ENCODE peak calls at places on chromosomes 11 and 22, in nine cellular contexts. J is A549, H is WTC11, W is HepG2, L is HCT116, R is H1, N is K562, Y is endothelial cell of umbilical vein, D is SK-N-SH. I is an unnamed sample.

GRCh38 chr11:47858169-47858543 is 10.0 kb upstream of the NUP160 start:
- DNase-seq in J (peak), H (no peak), W (no peak), L (no peak), R (no peak), N (no peak), Y (peak), D (no peak), I (no peak)

GRCh38 chr11:19237813-19238212 is 2.9 kb downstream of the E2F8 start:
- DNase-seq in J (no peak), H (no peak), W (peak), L (no peak), R (no peak), N (no peak), Y (no peak), D (no peak), I (no peak)

GRCh38 chr11:2150206-2150847 is 10.7 kb downstream of the INS start:
- DNase-seq in J (peak), H (no peak), W (peak), L (peak), R (no peak), N (no peak), Y (peak), D (peak), I (peak)

GRCh38 chr22:50293441-50294318 is 13.8 kb downstream of the PLXNB2 start:
- DNase-seq in J (no peak), H (peak), W (peak), L (no peak), R (peak), N (no peak), Y (peak), D (peak), I (peak)

GRCh38 chr11:111303476-111303875 is 5.1 kb downstream of the POU2AF3 start:
- DNase-seq in J (peak), H (no peak), W (peak), L (no peak), R (no peak), N (no peak), Y (no peak), D (no peak), I (no peak)

GRCh38 chr11:7060828-7061227 is 28.0 kb upstream of the RBMXL2 start:
- DNase-seq in J (no peak), H (no peak), W (no peak), L (no peak), R (no peak), N (no peak), Y (peak), D (no peak), I (no peak)

GRCh38 chr11:115959098-115959497 is 454.9 kb upstream of the CADM1 start:
- DNase-seq in J (no peak), H (no peak), W (peak), L (no peak), R (no peak), N (no peak), Y (no peak), D (peak), I (no peak)

GRCh38 chr11:97290444-97291041 is 900.7 kb downstream of the JRKL start:
- DNase-seq in J (no peak), H (no peak), W (no peak), L (no peak), R (no peak), N (no peak), Y (no peak), D (no peak), I (no peak)

GRCh38 chr22:23566716-23567475 is 13.2 kb downstream of the IGLL1 start:
- DNase-seq in J (no peak), H (no peak), W (no peak), L (no peak), R (no peak), N (no peak), Y (no peak), D (no peak), I (no peak)

GRCh38 chr11:19101803-19102520 is 15.0 kb upstream of the ZDHHC13 start:
- DNase-seq in J (no peak), H (no peak), W (no peak), L (no peak), R (no peak), N (no peak), Y (peak), D (no peak), I (no peak)

GRCh38 chr11:653837-654236 is 16.8 kb downstream of the DRD4 start:
- DNase-seq in J (no peak), H (no peak), W (no peak), L (no peak), R (no peak), N (no peak), Y (no peak), D (no peak), I (no peak)
- TF ChIP-seq MAX in J (no peak), H (no peak), W (no peak), L (no peak), R (no peak), N (no peak), Y (no peak), D (no peak), I (no peak)

DNA sequence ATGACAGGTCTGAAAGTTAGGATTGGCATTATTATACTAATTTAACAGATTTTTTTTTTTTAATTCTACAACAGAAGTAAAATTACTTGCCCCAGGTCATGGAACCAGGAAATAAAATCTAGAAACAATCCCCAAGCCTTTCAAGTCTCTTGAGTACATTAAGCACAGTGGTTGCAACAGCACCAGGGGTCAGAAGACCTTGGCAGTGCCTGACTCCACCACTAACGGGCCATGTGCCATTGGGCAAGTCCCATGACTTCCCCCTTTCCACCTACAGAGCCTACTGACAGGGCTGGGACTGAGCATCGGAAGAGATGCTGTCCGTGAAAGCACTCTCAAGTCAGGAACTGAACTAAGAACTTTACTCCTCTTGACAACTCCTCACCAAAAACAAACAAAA is 98.6 kb upstream of the AKIP1 start:
- DNase-seq in J (no peak), H (no peak), W (peak), L (no peak), R (no peak), N (no peak), Y (no peak), D (no peak), I (peak)
- TF ChIP-seq MAX in J (no peak), H (no peak), W (no peak), L (no peak), R (peak), N (no peak), Y (no peak), D (no peak), I (peak)

GRCh38 chr11:61613051-61613450 is 32.2 kb upstream of the SYT7 start:
- DNase-seq in J (no peak), H (no peak), W (no peak), L (no peak), R (no peak), N (no peak), Y (no peak), D (no peak), I (no peak)
- TF ChIP-seq MAX in J (no peak), H (no peak), W (no peak), L (no peak), R (no peak), N (no peak), Y (no peak), D (no peak), I (no peak)

DNA sequence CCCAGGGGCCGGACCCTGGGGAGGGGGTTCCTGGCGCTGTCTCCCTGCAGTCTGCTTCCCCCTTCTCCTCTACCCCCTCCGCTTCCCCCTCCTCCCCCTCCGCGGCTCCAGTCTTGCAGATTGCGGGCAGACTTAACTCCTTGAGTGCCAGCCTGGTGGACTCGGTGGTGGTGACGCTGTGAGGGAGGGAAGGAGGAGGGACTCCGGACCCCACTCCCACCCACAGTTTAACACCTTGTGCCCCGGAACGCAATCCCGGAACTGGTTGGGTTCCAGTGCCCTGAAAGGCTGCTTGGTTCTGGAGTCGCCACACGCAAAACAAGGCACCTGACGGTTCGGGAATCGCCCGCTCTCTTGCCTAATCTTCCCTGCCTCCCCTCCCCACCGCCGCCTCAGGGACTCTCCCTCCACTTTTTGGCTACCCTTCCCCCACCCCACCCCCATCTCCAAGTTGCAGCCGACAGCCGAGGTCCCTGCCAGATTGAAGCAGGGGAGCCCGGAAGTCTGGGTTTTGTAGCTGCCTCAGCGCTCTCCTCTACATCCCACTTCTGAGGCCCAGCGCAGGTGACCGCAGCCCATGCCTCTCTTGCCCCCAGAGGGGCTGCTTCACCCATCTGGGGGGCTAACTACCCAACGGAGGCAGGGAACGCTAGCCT is 3.9 kb upstream of the BCL9L start:
- DNase-seq in J (peak), H (peak), W (peak), L (peak), R (peak), N (peak), Y (peak), D (peak), I (peak)
- TF ChIP-seq MAX in J (no peak), H (no peak), W (no peak), L (no peak), R (no peak), N (no peak), Y (no peak), D (no peak), I (no peak)

GRCh38 chr22:27512283-27512761 is 289.2 kb downstream of the MN1 start:
- DNase-seq in J (no peak), H (no peak), W (no peak), L (no peak), R (no peak), N (no peak), Y (peak), D (no peak), I (no peak)

GRCh38 chr22:27507066-27507715 is 294.4 kb downstream of the MN1 start:
- DNase-seq in J (no peak), H (no peak), W (no peak), L (no peak), R (no peak), N (no peak), Y (peak), D (no peak), I (no peak)

GRCh38 chr22:27507935-27508504 is 293.5 kb downstream of the MN1 start:
- DNase-seq in J (no peak), H (no peak), W (no peak), L (no peak), R (no peak), N (no peak), Y (no peak), D (no peak), I (no peak)

GRCh38 chr22:27509132-27509920 is 292.2 kb downstream of the MN1 start:
- DNase-seq in J (no peak), H (no peak), W (no peak), L (no peak), R (no peak), N (no peak), Y (no peak), D (no peak), I (no peak)

GRCh38 chr22:27510024-27510423 is 291.5 kb downstream of the MN1 start:
- DNase-seq in J (no peak), H (no peak), W (no peak), L (no peak), R (no peak), N (no peak), Y (no peak), D (no peak), I (no peak)
- TF ChIP-seq MAX in J (no peak), H (no peak), W (no peak), L (no peak), R (no peak), N (no peak), Y (no peak), D (no peak), I (no peak)

DNA sequence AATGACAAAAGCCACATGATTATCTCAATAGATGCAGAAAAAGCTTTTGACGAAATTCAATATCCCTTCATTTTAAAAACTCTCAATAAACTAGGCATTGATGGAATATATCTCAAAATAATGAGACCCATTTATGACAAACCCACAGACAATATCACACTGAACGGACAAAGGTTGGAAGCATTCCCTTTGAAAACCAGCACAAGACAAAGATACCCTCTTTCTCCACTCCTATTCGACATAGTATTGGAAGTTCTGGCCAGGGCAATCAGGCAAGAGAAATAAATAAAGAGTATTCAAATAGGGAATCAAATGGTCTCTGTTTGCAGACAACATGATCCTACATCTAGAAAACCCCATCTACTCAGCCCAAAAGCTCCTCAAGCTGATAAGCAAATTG is 52.0 kb downstream of the CASP12 start:
- DNase-seq in J (no peak), H (no peak), W (no peak), L (no peak), R (no peak), N (no peak), Y (no peak), D (no peak), I (no peak)
- TF ChIP-seq MAX in J (no peak), H (no peak), W (no peak), L (no peak), R (no peak), N (no peak), Y (no peak), D (no peak), I (no peak)

GRCh38 chr11:124646148-124646547 is 23.5 kb downstream of the TBRG1 start:
- DNase-seq in J (no peak), H (no peak), W (no peak), L (no peak), R (no peak), N (no peak), Y (no peak), D (no peak), I (peak)

GRCh38 chr11:124644426-124645280 is 22.0 kb downstream of the TBRG1 start:
- DNase-seq in J (peak), H (peak), W (peak), L (peak), R (peak), N (peak), Y (peak), D (peak), I (peak)

GRCh38 chr11:124643042-124643604 is 20.5 kb downstream of the TBRG1 start:
- DNase-seq in J (no peak), H (no peak), W (no peak), L (no peak), R (no peak), N (no peak), Y (no peak), D (no peak), I (no peak)

GRCh38 chr11:124642628-124643027 is 20.0 kb downstream of the TBRG1 start:
- DNase-seq in J (no peak), H (no peak), W (no peak), L (no peak), R (no peak), N (no peak), Y (no peak), D (no peak), I (no peak)

DNA sequence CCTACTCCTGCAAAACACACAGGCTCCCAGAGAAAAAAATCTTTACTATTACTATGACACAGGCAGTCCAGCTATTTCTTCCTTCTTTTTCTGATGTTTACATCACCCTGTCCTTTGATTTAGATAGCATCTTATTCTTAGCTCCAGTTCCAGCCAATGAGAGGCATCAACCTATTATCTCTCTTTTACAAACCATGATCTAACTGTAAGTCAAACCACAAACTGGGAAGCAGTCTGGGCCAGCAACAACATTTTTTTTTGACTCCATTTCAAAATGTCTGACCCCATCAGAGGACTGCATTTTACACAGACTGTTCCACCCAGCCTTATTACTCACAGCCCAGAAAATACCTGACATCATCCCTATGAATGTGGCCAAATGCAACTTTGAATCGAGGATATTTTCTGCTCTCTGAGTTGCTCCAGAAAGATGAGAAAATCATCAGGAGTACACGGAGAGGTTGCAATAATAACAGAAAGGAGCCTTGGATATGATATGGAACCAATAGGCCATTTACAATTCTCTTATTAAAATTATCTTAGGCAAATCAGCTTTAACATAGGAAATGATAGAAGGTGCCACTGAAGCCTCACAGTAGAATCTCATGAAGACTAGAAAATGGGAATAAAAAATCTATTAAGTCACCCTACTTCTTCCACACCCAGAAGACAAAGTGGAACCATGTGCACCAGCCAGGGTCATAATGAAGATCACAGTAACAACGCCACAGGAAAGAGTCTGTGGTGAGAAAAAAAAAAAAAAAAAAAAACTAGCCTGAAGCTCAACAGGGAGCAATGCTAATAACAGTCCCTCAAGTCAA is 21.2 kb downstream of the TBRG1 start:
- DNase-seq in J (no peak), H (no peak), W (no peak), L (no peak), R (no peak), N (peak), Y (peak), D (no peak), I (no peak)
- TF ChIP-seq MAX in J (no peak), H (no peak), W (no peak), L (no peak), R (no peak), N (no peak), Y (no peak), D (peak), I (no peak)

I was measured in NB4.